ENCODE peak calls at places on chromosomes 12 and 14, in six cellular contexts. N, P, A, E, M and Y are unnamed samples.

GRCh38 chr14:77063581-77064289 is 34.3 kb upstream of the CIPC start:
- DNase-seq in M (no peak), A (no peak), N (no peak), P (no peak), E (no peak), Y (no peak)

GRCh38 chr12:123571343-123571813 is 13.0 kb upstream of the TMED2 start:
- DNase-seq in N (peak), E (no peak), P (no peak), M (no peak), A (no peak), Y (no peak)

GRCh38 chr14:88554458-88555286 is at the start of gene PTPN21:
- DNase-seq in A (peak), M (peak), E (peak), N (no peak), P (no peak), Y (peak)

GRCh38 chr12:47725091-47725772 is at the start of gene ENDOU:
- DNase-seq in N (no peak), M (no peak), A (no peak), P (no peak), E (no peak), Y (no peak)

GRCh38 chr12:112013601-112014402 is 576 bp downstream of the ERP29 start:
- DNase-seq in P (peak), E (peak), A (no peak), N (peak), M (peak), Y (peak)

GRCh38 chr14:52155656-52156213 is 86.9 kb upstream of the NID2 start:
- DNase-seq in M (no peak), N (no peak), A (no peak), P (no peak), E (no peak), Y (no peak)

GRCh38 chr12:47053991-47054390 is 25.4 kb upstream of the PCED1B start:
- DNase-seq in A (no peak), E (no peak), P (no peak), N (no peak), M (no peak), Y (no peak)

GRCh38 chr14:42002139-42002538 is 395.5 kb downstream of the LRFN5 start:
- DNase-seq in A (no peak), E (no peak), P (no peak), M (no peak), N (no peak), Y (no peak)

GRCh38 chr12:93274937-93275336 is 102.8 kb upstream of the NUDT4 start:
- DNase-seq in P (no peak), N (no peak), E (no peak), M (no peak), A (no peak), Y (no peak)

GRCh38 chr14:32708134-32708533 is 230.5 kb upstream of the NPAS3 start:
- DNase-seq in E (no peak), M (no peak), A (no peak), P (no peak), N (no peak), Y (no peak)

GRCh38 chr12:65330341-65330740 is 51.9 kb downstream of the MSRB3 start:
- DNase-seq in M (no peak), N (no peak), E (no peak), P (no peak), A (no peak), Y (no peak)

GRCh38 chr14:60544659-60545058 is 35.7 kb downstream of the SIX6 start:
- DNase-seq in P (no peak), E (no peak), N (no peak), M (no peak), A (no peak), Y (no peak)

GRCh38 chr14:74528406-74528805 is 34.8 kb downstream of the ISCA2 start:
- DNase-seq in E (no peak), M (no peak), A (no peak), P (no peak), N (no peak), Y (no peak)

GRCh38 chr14:50040401-50040775 is 76.0 kb downstream of the VCPKMT start:
- DNase-seq in E (peak), P (peak), M (no peak), A (peak), N (no peak), Y (no peak)

GRCh38 chr12:30569426-30569825 is 126.2 kb downstream of the IPO8 start:
- DNase-seq in A (no peak), N (no peak), E (no peak), P (no peak), M (no peak), Y (no peak)

GRCh38 chr12:92431146-92431545 is 271.6 kb upstream of the PLEKHG7 start:
- DNase-seq in N (no peak), P (no peak), M (no peak), E (peak), A (no peak), Y (peak)

GRCh38 chr12:19544351-19544750 is 105.1 kb downstream of the AEBP2 start:
- DNase-seq in E (no peak), N (no peak), P (no peak), A (no peak), M (no peak), Y (no peak)

GRCh38 chr12:65415826-65416225 is 137.3 kb downstream of the MSRB3 start:
- DNase-seq in P (no peak), N (no peak), A (no peak), E (no peak), M (no peak), Y (no peak)

GRCh38 chr14:29310757-29311156 is 544.2 kb downstream of the FOXG1 start:
- DNase-seq in A (no peak), P (no peak), M (no peak), N (no peak), E (no peak), Y (no peak)

GRCh38 chr12:107624493-107624892 is 61.1 kb upstream of the PWP1 start:
- DNase-seq in N (no peak), P (no peak), A (no peak), M (no peak), E (no peak), Y (no peak)

GRCh38 chr12:40058721-40059190 is 47.1 kb downstream of the SLC2A13 start:
- DNase-seq in A (no peak), M (no peak), P (no peak), E (no peak), N (no peak), Y (no peak)

GRCh38 chr12:96040305-96041133 is 5.1 kb upstream of the LTA4H start:
- DNase-seq in M (no peak), N (no peak), P (no peak), E (no peak), A (no peak), Y (no peak)

GRCh38 chr12:58117201-58117600 is 175.8 kb downstream of the ATP23 start:
- DNase-seq in N (no peak), P (no peak), M (no peak), A (no peak), E (no peak), Y (no peak)

GRCh38 chr14:74682169-74682952 is 30.5 kb downstream of the AREL1 start:
- DNase-seq in A (no peak), N (no peak), M (no peak), P (no peak), E (no peak), Y (no peak)

GRCh38 chr14:100827140-100827517 is 1.2 kb downstream of the MEG3 start:
- DNase-seq in M (no peak), P (no peak), E (no peak), A (no peak), N (no peak), Y (no peak)

GRCh38 chr12:51368640-51369517 is 22.3 kb downstream of the GALNT6 start:
- DNase-seq in M (peak), A (no peak), E (peak), P (peak), N (no peak), Y (peak)

GRCh38 chr12:89971880-89972279 is 263.2 kb upstream of the ATP2B1 start:
- DNase-seq in E (no peak), N (no peak), A (no peak), M (no peak), P (no peak), Y (no peak)

GRCh38 chr12:114919479-114919878 is 235.5 kb upstream of the TBX3 start:
- DNase-seq in N (no peak), M (peak), P (no peak), E (no peak), A (no peak), Y (no peak)

GRCh38 chr12:132561784-132562156 is 48.6 kb downstream of the LRCOL1 start:
- DNase-seq in P (no peak), N (no peak), M (no peak), E (peak), A (peak), Y (no peak)

GRCh38 chr12:76591461-76591860 is 31.9 kb upstream of the OSBPL8 start:
- DNase-seq in A (no peak), N (no peak), P (no peak), E (no peak), M (no peak), Y (no peak)

GRCh38 chr12:39592295-39592694 is 27.3 kb downstream of the ABCD2 start:
- DNase-seq in M (no peak), N (no peak), A (no peak), E (no peak), P (no peak), Y (no peak)

GRCh38 chr14:80135305-80136088 is 75.8 kb downstream of the DIO2 start:
- DNase-seq in M (no peak), A (no peak), N (no peak), P (no peak), E (no peak), Y (no peak)

GRCh38 chr14:34450542-34450915 is 11.5 kb downstream of the SPTSSA start:
- DNase-seq in A (no peak), E (no peak), P (no peak), N (no peak), M (peak), Y (no peak)